ENCODE peak calls at places on chromosomes 13 and 19, in nine cellular contexts. G is DND-41, P is Caco-2, N is GM12878, F is left lung, X is neural progenitor cell, R is IMR-90, B is tibial nerve, C is Peyer's patch. S is an unnamed sample.

GRCh38 chr13:113209336-113209879 is at the start of gene CUL4A:
- DNase-seq in G (peak; percentile 78), P (peak; percentile 87), N (no peak), F (peak; percentile 94), X (peak; percentile 95), R (peak; percentile 60), B (peak; percentile 66), C (peak; percentile 91), S (no peak)

GRCh38 chr19:3708207-3708931 is at the start of gene TJP3:
- DNase-seq in G (no peak), P (peak; percentile 75), N (no peak), F (peak; percentile 90), X (no peak), R (peak; percentile 39), B (no peak), C (peak; percentile 90), S (no peak)

GRCh38 chr19:47240561-47240960 is 9.6 kb upstream of the BBC3 start:
- DNase-seq in G (no peak), P (no peak), N (no peak), F (no peak), X (no peak), R (no peak), B (no peak), C (no peak), S (no peak)

GRCh38 chr13:111865046-111865445 is 201.9 kb upstream of the SOX1 start:
- DNase-seq in G (no peak), P (no peak), N (no peak), F (no peak), X (no peak), R (no peak), B (no peak), C (no peak), S (no peak)

GRCh38 chr13:80705371-80706163 is 364.6 kb upstream of the SPRY2 start:
- DNase-seq in G (no peak), P (no peak), N (no peak), F (peak; percentile 50), X (no peak), R (no peak), B (no peak), C (no peak), S (no peak)

GRCh38 chr13:20654156-20654555 is 49.3 kb upstream of the IL17D start:
- DNase-seq in G (no peak), P (no peak), N (no peak), F (no peak), X (no peak), R (peak; percentile 53), B (no peak), C (no peak), S (no peak)

GRCh38 chr13:74158028-74158427 is 23.8 kb upstream of the KLF12 start:
- DNase-seq in G (no peak), P (no peak), N (no peak), F (peak; percentile 68), X (peak; percentile 14), R (peak; percentile 47), B (no peak), C (no peak), S (peak; percentile 10)

GRCh38 chr13:29319451-29319850 is 276.0 kb downstream of the SLC7A1 start:
- DNase-seq in G (no peak), P (no peak), N (no peak), F (no peak), X (peak; percentile 86), R (no peak), B (no peak), C (no peak), S (no peak)

GRCh38 chr13:112159575-112160547 is 92.9 kb downstream of the SOX1 start:
- DNase-seq in G (no peak), P (peak; percentile 42), N (no peak), F (no peak), X (no peak), R (no peak), B (no peak), C (peak; percentile 80), S (no peak)

GRCh38 chr19:1057185-1057857 is 9.6 kb upstream of the ARHGAP45 start:
- DNase-seq in G (peak; percentile 57), P (no peak), N (no peak), F (no peak), X (peak; percentile 75), R (peak; percentile 67), B (no peak), C (no peak), S (no peak)

GRCh38 chr13:66037096-66037495 is 1193.0 kb downstream of the PCDH9 start:
- DNase-seq in G (no peak), P (no peak), N (no peak), F (no peak), X (no peak), R (no peak), B (no peak), C (no peak), S (no peak)

GRCh38 chr13:90154311-90154960 is 1193.1 kb upstream of the MIR17HG start:
- DNase-seq in G (no peak), P (no peak), N (no peak), F (no peak), X (no peak), R (no peak), B (no peak), C (no peak), S (no peak)

GRCh38 chr13:77138813-77139212 is 111.9 kb upstream of the FBXL3 start:
- DNase-seq in G (no peak), P (no peak), N (no peak), F (no peak), X (no peak), R (no peak), B (no peak), C (no peak), S (no peak)

GRCh38 chr13:88063741-88064140 is 392.6 kb downstream of the SLITRK5 start:
- DNase-seq in G (no peak), P (no peak), N (no peak), F (no peak), X (no peak), R (no peak), B (no peak), C (no peak), S (no peak)

GRCh38 chr19:5128251-5128931 is 159.5 kb downstream of the KDM4B start:
- DNase-seq in G (no peak), P (no peak), N (no peak), F (no peak), X (peak; percentile 59), R (peak; percentile 75), B (peak; percentile 47), C (no peak), S (no peak)

GRCh38 chr13:80363890-80364503 is 23.1 kb upstream of the SPRY2 start:
- DNase-seq in G (no peak), P (peak; percentile 39), N (no peak), F (no peak), X (peak; percentile 47), R (peak; percentile 49), B (no peak), C (no peak), S (no peak)

GRCh38 chr13:28347456-28348371 is 147.2 kb downstream of the FLT1 start:
- DNase-seq in G (peak; percentile 58), P (no peak), N (no peak), F (no peak), X (no peak), R (no peak), B (no peak), C (no peak), S (no peak)

GRCh38 chr13:86653009-86653408 is 853.8 kb upstream of the SLITRK6 start:
- DNase-seq in G (no peak), P (no peak), N (no peak), F (no peak), X (no peak), R (no peak), B (no peak), C (no peak), S (no peak)

GRCh38 chr13:103218253-103218652 is 152.0 kb upstream of the SLC10A2 start:
- DNase-seq in G (no peak), P (no peak), N (no peak), F (no peak), X (no peak), R (no peak), B (no peak), C (no peak), S (no peak)

GRCh38 chr19:35352448-35353304 is 5.0 kb downstream of the FFAR1 start:
- DNase-seq in G (peak; percentile 61), P (peak; percentile 83), N (peak; percentile 73), F (peak; percentile 83), X (peak; percentile 84), R (peak; percentile 64), B (peak; percentile 23), C (peak; percentile 66), S (peak; percentile 59)
- H3K4me3 ChIP-seq in G (no peak overlapping the region), P (no peak overlapping the region), N (no peak overlapping the region), F (no peak overlapping the region), X (no peak overlapping the region), R (no peak overlapping the region), B (no peak overlapping the region), C (no peak overlapping the region), S (no peak overlapping the region)

GRCh38 chr13:109770436-109770835 is 15.9 kb downstream of the IRS2 start:
- DNase-seq in G (no peak), P (no peak), N (no peak), F (no peak), X (no peak), R (no peak), B (no peak), C (no peak), S (no peak)
- H3K36me3 ChIP-seq in G (no peaks in the 10 kb centered on the region), P (no peaks in the 10 kb centered on the region), N (no peaks in the 10 kb centered on the region), F (peaks cover 23% of the 10 kb centered on the region), X (no peaks in the 10 kb centered on the region), R (peaks cover 11% of the 10 kb centered on the region), B (peaks cover 28% of the 10 kb centered on the region), C (peaks cover 15% of the 10 kb centered on the region), S (no peaks in the 10 kb centered on the region)

DNA sequence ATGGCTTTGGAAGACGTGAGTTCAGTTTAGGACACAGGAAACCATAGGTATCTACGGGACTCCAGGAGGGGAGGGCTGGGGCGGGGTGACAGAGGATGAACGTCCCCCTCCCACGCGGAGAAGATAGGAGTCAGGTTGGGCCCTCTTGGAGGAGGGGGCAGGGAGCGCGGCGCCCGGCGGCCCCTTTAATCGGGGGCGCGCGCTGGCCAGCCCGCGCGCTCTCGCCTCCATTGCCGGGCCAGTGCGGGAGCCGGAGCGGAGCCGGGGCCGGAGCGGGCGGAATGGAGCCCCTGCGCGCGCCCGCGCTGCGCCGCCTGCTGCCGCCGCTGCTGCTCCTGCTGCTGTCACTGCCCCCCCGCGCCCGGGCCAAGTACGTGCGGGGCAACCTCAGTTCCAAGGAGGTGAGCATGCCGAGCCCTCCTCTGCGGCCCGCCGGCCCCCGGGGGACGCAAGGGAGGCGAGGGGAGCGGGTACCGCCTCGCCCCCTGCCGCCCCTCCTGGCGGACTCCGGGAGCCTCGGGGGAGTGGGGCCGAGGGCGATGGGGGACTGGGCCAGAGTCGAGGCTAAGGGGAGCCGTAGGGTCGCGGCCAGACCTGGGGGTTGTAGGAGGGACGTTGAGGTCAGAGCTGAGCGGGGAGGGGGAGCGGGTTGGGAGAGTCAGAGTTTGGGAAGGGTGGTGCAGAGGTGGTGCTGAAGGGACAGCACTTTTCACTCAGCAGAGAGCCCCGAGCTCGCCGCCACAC is at the start of gene TMEM145:
- DNase-seq in G (peak; percentile 50), P (peak; percentile 83), N (no peak), F (no peak), X (peak; percentile 84), R (peak; percentile 52), B (no peak), C (no peak), S (peak; percentile 69)
- H3K4me3 ChIP-seq in G (no peak within 1 kb of the TSS), P (peak within 1 kb of the TSS; percentile 48), N (peak within 1 kb of the TSS; percentile 59), F (peak within 1 kb of the TSS; percentile 35), X (peak within 1 kb of the TSS; percentile 85), R (peak within 1 kb of the TSS; percentile 36), B (peak within 1 kb of the TSS; percentile 46), C (peak within 1 kb of the TSS; percentile 59), S (peak within 1 kb of the TSS; percentile 47)

GRCh38 chr13:35598233-35598632 is 121.7 kb upstream of the MAB21L1 start:
- DNase-seq in G (no peak), P (no peak), N (no peak), F (no peak), X (no peak), R (no peak), B (no peak), C (no peak), S (no peak)
- H3K36me3 ChIP-seq in G (no peaks in the 10 kb centered on the region), P (no peaks in the 10 kb centered on the region), N (no peaks in the 10 kb centered on the region), F (no peaks in the 10 kb centered on the region), X (peaks cover 2% of the 10 kb centered on the region), R (no peaks in the 10 kb centered on the region), B (peaks cover 4% of the 10 kb centered on the region), C (no peaks in the 10 kb centered on the region), S (no peaks in the 10 kb centered on the region)